ENCODE peak calls at places on chromosome 21, in four cellular contexts. One of them, this sample, is unnamed. For H3K27me3, the result is how much of the 10 kb centered on the place peaks cover.

GRCh38 chr21:46079357-46080170 is 18.3 kb upstream of the COL6A2 start:
- DNase-seq in heart left ventricle: no peak
- DNase-seq in AG04450: peak
- DNase-seq in kidney epithelial cell: no peak
- DNase-seq in this sample: no peak

GRCh38 chr21:42855143-42855936 is 24.0 kb downstream of the WDR4 start:
- DNase-seq in kidney epithelial cell: no peak
- DNase-seq in AG04450: no peak
- DNase-seq in heart left ventricle: no peak
- DNase-seq in this sample: no peak

GRCh38 chr21:35904995-35905972 is 155.0 kb downstream of the SETD4 start:
- DNase-seq in heart left ventricle: no peak
- DNase-seq in AG04450: no peak
- DNase-seq in kidney epithelial cell: no peak
- DNase-seq in this sample: no peak

GRCh38 chr21:46428286-46428685 is 30.4 kb upstream of the DIP2A start:
- DNase-seq in AG04450: no peak
- DNase-seq in heart left ventricle: no peak
- DNase-seq in kidney epithelial cell: no peak
- DNase-seq in this sample: no peak

GRCh38 chr21:46115441-46116188 is 17.7 kb downstream of the COL6A2 start:
- DNase-seq in AG04450: no peak
- DNase-seq in kidney epithelial cell: no peak
- DNase-seq in heart left ventricle: peak
- DNase-seq in this sample: peak

GRCh38 chr21:38927776-38928175 is 122.0 kb downstream of the ETS2 start:
- DNase-seq in heart left ventricle: no peak
- DNase-seq in AG04450: no peak
- DNase-seq in kidney epithelial cell: no peak
- DNase-seq in this sample: no peak

GRCh38 chr21:31754561-31754960 is 22.6 kb upstream of the SCAF4 start:
- DNase-seq in AG04450: no peak
- DNase-seq in kidney epithelial cell: no peak
- DNase-seq in heart left ventricle: no peak
- DNase-seq in this sample: no peak

GRCh38 chr21:14382486-14382834 is 486 bp downstream of the HSPA13 start:
- DNase-seq in AG04450: no peak
- DNase-seq in heart left ventricle: no peak
- DNase-seq in kidney epithelial cell: no peak
- DNase-seq in this sample: peak

GRCh38 chr21:25421327-25422028 is 185.8 kb downstream of the MRPL39 start:
- DNase-seq in kidney epithelial cell: peak
- DNase-seq in heart left ventricle: no peak
- DNase-seq in AG04450: peak
- DNase-seq in this sample: no peak

GRCh38 chr21:31008355-31008754 is 29.9 kb downstream of the KRTAP19-8 start:
- DNase-seq in kidney epithelial cell: no peak
- DNase-seq in heart left ventricle: no peak
- DNase-seq in AG04450: no peak
- DNase-seq in this sample: no peak

GRCh38 chr21:18772404-18772803 is 368.8 kb upstream of the TMPRSS15 start:
- DNase-seq in kidney epithelial cell: peak
- DNase-seq in heart left ventricle: no peak
- DNase-seq in AG04450: no peak
- DNase-seq in this sample: no peak

GRCh38 chr21:46639489-46640386 is 4.3 kb downstream of the PRMT2 start:
- DNase-seq in AG04450: no peak
- DNase-seq in heart left ventricle: no peak
- DNase-seq in kidney epithelial cell: no peak
- DNase-seq in this sample: no peak

GRCh38 chr21:39379986-39380891 is 31.4 kb upstream of the HMGN1 start:
- DNase-seq in kidney epithelial cell: peak
- DNase-seq in heart left ventricle: peak
- DNase-seq in AG04450: peak
- DNase-seq in this sample: peak

GRCh38 chr21:14620152-14620551 is 74.0 kb upstream of the SAMSN1 start:
- DNase-seq in AG04450: no peak
- DNase-seq in kidney epithelial cell: no peak
- DNase-seq in heart left ventricle: no peak
- DNase-seq in this sample: no peak

GRCh38 chr21:25215698-25216384 is 391.4 kb downstream of the MRPL39 start:
- DNase-seq in heart left ventricle: no peak
- DNase-seq in kidney epithelial cell: no peak
- DNase-seq in AG04450: no peak
- DNase-seq in this sample: no peak

GRCh38 chr21:24910591-24910990 is 696.7 kb downstream of the MRPL39 start:
- DNase-seq in AG04450: no peak
- DNase-seq in heart left ventricle: no peak
- DNase-seq in kidney epithelial cell: no peak
- DNase-seq in this sample: no peak

GRCh38 chr21:16280731-16281130 is 550.9 kb downstream of the USP25 start:
- DNase-seq in heart left ventricle: no peak
- DNase-seq in kidney epithelial cell: no peak
- DNase-seq in AG04450: no peak
- DNase-seq in this sample: no peak

GRCh38 chr21:16285646-16286223 is 556.0 kb downstream of the USP25 start:
- DNase-seq in AG04450: no peak
- DNase-seq in kidney epithelial cell: no peak
- DNase-seq in heart left ventricle: no peak
- DNase-seq in this sample: no peak

GRCh38 chr21:16279658-16280581 is 550.1 kb downstream of the USP25 start:
- DNase-seq in kidney epithelial cell: no peak
- DNase-seq in heart left ventricle: no peak
- DNase-seq in AG04450: peak
- DNase-seq in this sample: peak
- TF ChIP-seq CTCF in kidney epithelial cell: no peak
- TF ChIP-seq CTCF in heart left ventricle: no peak
- TF ChIP-seq CTCF in AG04450: no peak
- TF ChIP-seq CTCF in this sample: no peak

GRCh38 chr21:33133912-33134311 is 64.0 kb downstream of the OLIG1 start:
- DNase-seq in AG04450: no peak
- DNase-seq in heart left ventricle: no peak
- DNase-seq in kidney epithelial cell: no peak
- DNase-seq in this sample: no peak

GRCh38 chr21:33140288-33140687 is 70.3 kb downstream of the OLIG1 start:
- DNase-seq in kidney epithelial cell: no peak
- DNase-seq in AG04450: no peak
- DNase-seq in heart left ventricle: no peak
- DNase-seq in this sample: no peak

GRCh38 chr21:33135925-33136324 is 66.0 kb downstream of the OLIG1 start:
- DNase-seq in heart left ventricle: no peak
- DNase-seq in AG04450: no peak
- DNase-seq in kidney epithelial cell: no peak
- DNase-seq in this sample: no peak

GRCh38 chr21:33139084-33139483 is 69.1 kb downstream of the OLIG1 start:
- DNase-seq in heart left ventricle: no peak
- DNase-seq in kidney epithelial cell: no peak
- DNase-seq in AG04450: no peak
- DNase-seq in this sample: no peak

DNA sequence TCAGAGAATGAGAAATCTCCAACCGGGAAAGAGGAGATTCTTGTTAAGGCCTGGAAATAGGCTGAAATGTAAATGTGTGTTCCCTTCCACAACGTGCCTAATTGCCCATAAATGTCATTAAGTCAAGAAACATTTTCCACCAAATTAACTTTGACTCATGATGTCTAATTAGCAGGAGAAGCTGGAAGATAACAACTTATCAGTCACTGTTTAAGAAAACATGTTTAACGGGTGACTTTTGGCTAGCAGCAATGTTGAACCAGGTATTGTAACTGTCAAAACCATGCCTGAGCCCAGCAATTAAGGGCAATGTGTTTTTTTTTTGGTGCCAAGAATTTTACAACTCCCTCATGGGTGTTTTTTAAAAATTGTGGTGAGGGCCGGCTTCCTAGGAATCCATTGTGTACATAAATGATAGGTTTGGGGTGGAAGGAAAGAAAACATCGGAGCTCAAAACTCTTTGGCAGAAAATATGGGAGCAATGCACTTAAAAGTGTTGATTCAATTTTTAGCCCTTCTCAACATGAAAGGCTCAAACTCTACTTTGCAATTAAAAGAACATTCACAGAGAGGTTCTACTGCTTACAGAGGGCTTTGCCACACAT is 67.1 kb downstream of the OLIG1 start:
- DNase-seq in heart left ventricle: no peak
- DNase-seq in AG04450: no peak
- DNase-seq in kidney epithelial cell: no peak
- DNase-seq in this sample: no peak
- H3K27me3 ChIP-seq in heart left ventricle: under half
- H3K27me3 ChIP-seq in AG04450: under half
- H3K27me3 ChIP-seq in kidney epithelial cell: under half
- H3K27me3 ChIP-seq in this sample: under half

DNA sequence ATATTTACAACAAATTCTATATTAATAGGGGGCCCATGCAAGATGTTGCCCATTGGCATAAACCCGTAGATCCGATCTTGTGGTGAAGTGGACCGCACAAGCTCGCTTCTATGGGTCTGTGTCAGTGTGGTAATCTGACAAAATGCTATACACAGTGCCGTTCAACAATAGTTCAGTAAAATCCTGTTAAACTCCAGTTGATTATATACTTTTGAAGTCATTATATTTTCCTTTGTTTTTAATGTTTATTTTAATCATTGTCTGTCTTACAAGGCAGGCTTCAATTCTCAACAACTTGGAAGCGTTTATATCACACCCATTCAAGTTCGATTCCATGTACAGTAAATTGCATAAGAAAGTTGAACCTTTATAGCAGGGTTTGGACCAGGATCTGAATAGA is 809.3 kb downstream of the USP25 start:
- DNase-seq in heart left ventricle: no peak
- DNase-seq in kidney epithelial cell: no peak
- DNase-seq in AG04450: no peak
- DNase-seq in this sample: no peak
- H3K4me3 ChIP-seq in heart left ventricle: peak
- H3K4me3 ChIP-seq in kidney epithelial cell: no peak
- H3K4me3 ChIP-seq in AG04450: no peak
- H3K4me3 ChIP-seq in this sample: no peak

GRCh38 chr21:37073417-37074194 is 552 bp downstream of the TTC3 start:
- DNase-seq in kidney epithelial cell: no peak
- DNase-seq in heart left ventricle: peak
- DNase-seq in AG04450: no peak
- DNase-seq in this sample: peak
- TF ChIP-seq CTCF in kidney epithelial cell: no peak
- TF ChIP-seq CTCF in heart left ventricle: no peak
- TF ChIP-seq CTCF in AG04450: no peak
- TF ChIP-seq CTCF in this sample: no peak

DNA sequence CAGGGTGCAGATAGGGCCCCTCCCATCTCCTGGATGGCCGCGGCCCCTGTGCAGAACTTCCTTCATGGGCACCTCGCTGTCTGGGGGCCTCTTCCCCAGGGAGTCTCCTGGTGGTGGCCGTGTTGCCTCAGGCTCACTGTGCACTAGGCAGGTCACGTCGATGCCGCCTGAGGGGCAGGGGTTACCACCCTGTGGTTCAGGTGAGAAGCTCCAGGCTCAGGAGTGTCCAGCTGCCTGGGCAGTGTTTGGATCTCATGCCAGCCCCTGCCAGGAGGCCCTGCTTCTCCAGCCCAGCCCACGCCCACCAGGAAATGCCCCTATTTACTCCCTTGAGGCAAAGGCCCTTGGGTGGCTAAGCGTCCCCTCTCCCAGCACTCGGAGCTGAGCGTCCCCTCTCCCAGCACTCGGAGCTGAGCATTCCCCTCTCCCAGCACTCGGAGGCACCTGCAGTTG is 2.1 kb downstream of the ITGB2 start:
- DNase-seq in AG04450: no peak
- DNase-seq in heart left ventricle: no peak
- DNase-seq in kidney epithelial cell: no peak
- DNase-seq in this sample: no peak
- H3K27me3 ChIP-seq in AG04450: half or more
- H3K27me3 ChIP-seq in heart left ventricle: under half
- H3K27me3 ChIP-seq in kidney epithelial cell: under half
- H3K27me3 ChIP-seq in this sample: under half

DNA sequence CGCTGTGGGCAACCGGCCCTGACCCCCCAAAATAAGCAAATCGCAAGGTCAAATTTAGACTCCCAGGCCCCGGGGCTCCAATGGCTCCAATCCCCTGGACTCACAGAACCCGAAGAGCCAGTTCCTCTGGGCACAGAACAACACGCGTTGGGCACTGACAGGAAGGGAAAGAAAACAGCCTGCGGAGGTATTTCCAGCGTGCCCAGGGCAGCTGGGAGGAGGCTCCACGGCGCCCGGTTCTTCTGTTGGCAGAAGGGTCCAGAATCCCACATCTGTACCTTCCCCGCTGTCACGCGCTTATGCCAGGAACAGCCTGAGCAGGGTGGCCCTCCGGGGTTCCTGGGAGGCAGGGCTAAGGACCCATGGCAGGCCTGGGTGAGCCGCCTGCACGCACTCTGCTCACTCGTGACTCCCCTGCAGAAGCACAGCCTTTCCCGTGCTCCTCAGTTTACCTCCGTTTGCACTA is 85.5 kb downstream of the RIPK4 start:
- DNase-seq in heart left ventricle: no peak
- DNase-seq in AG04450: no peak
- DNase-seq in kidney epithelial cell: no peak
- DNase-seq in this sample: no peak
- H3K4me3 ChIP-seq in heart left ventricle: no peak
- H3K4me3 ChIP-seq in AG04450: no peak
- H3K4me3 ChIP-seq in kidney epithelial cell: no peak
- H3K4me3 ChIP-seq in this sample: no peak

GRCh38 chr21:26844258-26845065 is 747 bp downstream of the ADAMTS1 start:
- DNase-seq in AG04450: no peak
- DNase-seq in heart left ventricle: peak
- DNase-seq in kidney epithelial cell: no peak
- DNase-seq in this sample: peak
- TF ChIP-seq CTCF in AG04450: peak
- TF ChIP-seq CTCF in heart left ventricle: no peak
- TF ChIP-seq CTCF in kidney epithelial cell: peak
- TF ChIP-seq CTCF in this sample: no peak